ENCODE peak calls at places on chromosomes 4 and X, in four cellular contexts. N, H, C and S are unnamed samples. For H3K4me1, the result is how much of the 10 kb centered on the place peaks cover.

GRCh38 chr4:186845137-186845842 is 121.6 kb upstream of the FAT1 start:
- DNase-seq in N (peak), H (peak), C (peak), S (peak)

GRCh38 chr4:21901831-21902230 is 46.7 kb downstream of the KCNIP4 start:
- DNase-seq in N (peak), H (peak), C (no peak), S (peak)

GRCh38 chr4:110514889-110515479 is 39.0 kb downstream of the ENPEP start:
- DNase-seq in N (peak), H (peak), C (peak), S (no peak)

GRCh38 chr4:165991325-165992180 is 118.5 kb downstream of the TLL1 start:
- DNase-seq in N (no peak), H (peak), C (peak), S (peak)

GRCh38 chrX:47936224-47936939 is 67.4 kb downstream of the ZNF182 start:
- DNase-seq in N (no peak), H (peak), C (no peak), S (no peak)

GRCh38 chr4:30720656-30721352 is 635 bp downstream of the PCDH7 start:
- DNase-seq in N (peak), H (peak), C (peak), S (no peak)

GRCh38 chr4:10629394-10629793 is 55.2 kb downstream of the CLNK start:
- DNase-seq in N (no peak), H (no peak), C (no peak), S (no peak)

GRCh38 chr4:26412381-26413372 is 77.6 kb downstream of the CCKAR start:
- DNase-seq in N (no peak), H (peak), C (no peak), S (no peak)

GRCh38 chrX:17377047-17377692 is 2.2 kb downstream of the NHS start:
- DNase-seq in N (peak), H (peak), C (no peak), S (no peak)

GRCh38 chrX:11666180-11666579 is 460 bp upstream of the ARHGAP6 start:
- DNase-seq in N (no peak), H (peak), C (no peak), S (no peak)

GRCh38 chrX:10370976-10371375 is 214.2 kb downstream of the CLCN4 start:
- DNase-seq in N (no peak), H (no peak), C (no peak), S (peak)

GRCh38 chr4:152672403-152673092 is 7.2 kb downstream of the TMEM154 start:
- DNase-seq in N (no peak), H (no peak), C (no peak), S (no peak)

GRCh38 chr4:68342139-68342538 is 7.8 kb downstream of the YTHDC1 start:
- DNase-seq in N (peak), H (peak), C (peak), S (peak)

GRCh38 chrX:150587585-150588503 is 19.4 kb downstream of the MTM1 start:
- DNase-seq in N (no peak), H (peak), C (peak), S (no peak)

GRCh38 chrX:105136786-105137185 is 83.7 kb downstream of the TEX13A start:
- DNase-seq in N (no peak), H (no peak), C (no peak), S (peak)

GRCh38 chr4:10013722-10014121 is 7.6 kb downstream of the SLC2A9 start:
- DNase-seq in N (no peak), H (peak), C (peak), S (no peak)

GRCh38 chrX:65644621-65645287 is 22.7 kb upstream of the MSN start:
- DNase-seq in N (peak), H (peak), C (peak), S (peak)

GRCh38 chrX:1587161-1587560 is 4.2 kb upstream of the AKAP17A start:
- DNase-seq in N (no peak), H (no peak), C (no peak), S (no peak)

GRCh38 chrX:44784241-44784640 is 59.6 kb upstream of the DUSP21 start:
- DNase-seq in N (no peak), H (no peak), C (peak), S (peak)

GRCh38 chr4:156746111-156746510 is 225.5 kb downstream of the PDGFC start:
- DNase-seq in N (no peak), H (no peak), C (no peak), S (no peak)

GRCh38 chr4:153137168-153137567 is 67.1 kb upstream of the TRIM2 start:
- DNase-seq in N (peak), H (peak), C (peak), S (no peak)

GRCh38 chr4:36348403-36348938 is 67.1 kb downstream of the DTHD1 start:
- DNase-seq in N (no peak), H (no peak), C (no peak), S (no peak)

GRCh38 chr4:7419961-7420660 is 14.6 kb downstream of the PSAPL1 start:
- DNase-seq in N (no peak), H (no peak), C (no peak), S (no peak)

GRCh38 chrX:45619290-45619689 is 418.6 kb upstream of the DIPK2B start:
- DNase-seq in N (peak), H (no peak), C (peak), S (no peak)

GRCh38 chr4:15161439-15161838 is 159.2 kb downstream of the CPEB2 start:
- DNase-seq in N (no peak), H (no peak), C (peak), S (no peak)

GRCh38 chr4:120080533-120080932 is 13.9 kb upstream of the MAD2L1 start:
- DNase-seq in N (no peak), H (no peak), C (no peak), S (no peak)

GRCh38 chrX:20547649-20548051 is 280.9 kb upstream of the RPS6KA3 start:
- DNase-seq in N (peak), H (peak), C (peak), S (peak)

GRCh38 chrX:154135458-154136229 is 8.4 kb upstream of the OPN1LW start:
- DNase-seq in N (no peak), H (no peak), C (no peak), S (no peak)

GRCh38 chr4:182745268-182745667 is 171.9 kb downstream of the DCTD start:
- DNase-seq in N (no peak), H (no peak), C (peak), S (peak)

GRCh38 chr4:138461065-138461464 is 218.9 kb upstream of the SLC7A11 start:
- DNase-seq in N (no peak), H (no peak), C (no peak), S (no peak)

GRCh38 chr4:146340798-146341197 is 126.5 kb downstream of the REELD1 start:
- DNase-seq in N (peak), H (peak), C (peak), S (no peak)

GRCh38 chrX:118347131-118347530 is 1.2 kb downstream of the WDR44 start:
- DNase-seq in N (peak), H (peak), C (no peak), S (no peak)

GRCh38 chrX:107731831-107732502 is 43.6 kb downstream of the TSC22D3 start:
- DNase-seq in N (peak), H (peak), C (no peak), S (no peak)

GRCh38 chr4:1711055-1711905 is 839 bp downstream of the SLBP start:
- DNase-seq in N (peak), H (peak), C (peak), S (peak)

GRCh38 chr4:133146574-133147198 is 2.4 kb upstream of the PCDH10 start:
- DNase-seq in N (peak), H (peak), C (peak), S (peak)

GRCh38 chr4:5742388-5742787 is 31.4 kb downstream of the EVC start:
- DNase-seq in N (no peak), H (no peak), C (no peak), S (no peak)

GRCh38 chr4:2932561-2932950 is 30.6 kb downstream of the NOP14 start:
- DNase-seq in N (no peak), H (no peak), C (no peak), S (no peak)
- H3K4me1 ChIP-seq in N (under half), H (under half), C (under half), S (under half)

GRCh38 chr4:47510506-47511143 is 25.6 kb downstream of the ATP10D start:
- DNase-seq in N (peak), H (peak), C (no peak), S (no peak)
- TF ChIP-seq CTCF in N (peak), H (no peak), C (no peak), S (peak)

GRCh38 chr4:102483120-102483519 is 18.0 kb upstream of the NFKB1 start:
- DNase-seq in N (no peak), H (no peak), C (no peak), S (no peak)
- H3K4me1 ChIP-seq in N (under half), H (under half), C (under half), S (under half)

DNA sequence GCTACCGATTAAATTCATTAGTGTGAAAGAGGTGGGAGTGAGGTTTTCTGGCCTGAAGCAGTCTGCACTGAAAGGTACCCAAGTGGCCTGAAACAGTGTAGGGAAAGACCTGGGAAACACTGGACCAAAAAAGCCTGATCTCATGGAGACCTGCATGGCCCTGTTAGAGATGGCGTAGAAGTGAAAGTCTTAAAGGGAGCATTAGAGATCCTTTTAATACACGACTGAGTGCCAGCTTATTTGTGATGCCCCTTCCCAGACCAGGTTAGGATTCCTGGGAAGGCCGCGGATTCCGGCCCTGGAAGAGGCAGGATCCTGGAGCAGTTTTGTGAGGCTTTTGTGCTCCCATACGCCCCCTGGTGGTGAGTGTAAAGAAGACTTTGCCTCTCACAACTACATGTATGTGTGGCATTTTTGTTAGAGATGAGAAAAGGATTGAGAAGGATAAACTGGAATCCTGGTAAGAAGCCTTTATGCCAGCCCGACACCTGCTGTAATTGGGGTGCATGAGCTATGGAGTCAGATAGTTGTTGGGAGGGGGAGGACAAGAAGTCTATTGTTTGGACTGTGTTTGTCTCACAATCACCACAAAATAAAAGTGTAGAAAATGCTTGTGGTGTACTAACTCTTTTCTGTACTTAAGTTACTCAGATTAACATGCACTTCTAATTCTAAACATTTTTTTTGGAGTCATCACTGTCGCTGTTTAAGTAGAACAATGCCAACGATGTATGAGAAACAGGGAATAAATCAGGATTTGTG is 54.0 kb downstream of the JADE1 start:
- DNase-seq in N (peak), H (peak), C (peak), S (peak)
- TF ChIP-seq CTCF in N (peak), H (peak), C (peak), S (peak)

GRCh38 chr4:89300490-89300889 is 7.1 kb downstream of the GPRIN3 start:
- DNase-seq in N (no peak), H (no peak), C (no peak), S (no peak)
- H3K4me1 ChIP-seq in N (under half), H (under half), C (under half), S (under half)

GRCh38 chrX:114717921-114718320 is 134.0 kb downstream of the HTR2C start:
- DNase-seq in N (no peak), H (no peak), C (peak), S (no peak)
- TF ChIP-seq CTCF in N (no peak), H (no peak), C (peak), S (peak)

GRCh38 chr4:113943085-113943484 is 36.4 kb downstream of the ARSJ start:
- DNase-seq in N (no peak), H (no peak), C (no peak), S (no peak)
- H3K4me1 ChIP-seq in N (under half), H (under half), C (under half), S (under half)

GRCh38 chrX:30248854-30249253 is 1.9 kb downstream of the MAGEB1 start:
- DNase-seq in N (no peak), H (no peak), C (no peak), S (no peak)

GRCh38 chrX:30241724-30242415 is at the start of gene MAGEB4:
- DNase-seq in N (no peak), H (no peak), C (no peak), S (no peak)

DNA sequence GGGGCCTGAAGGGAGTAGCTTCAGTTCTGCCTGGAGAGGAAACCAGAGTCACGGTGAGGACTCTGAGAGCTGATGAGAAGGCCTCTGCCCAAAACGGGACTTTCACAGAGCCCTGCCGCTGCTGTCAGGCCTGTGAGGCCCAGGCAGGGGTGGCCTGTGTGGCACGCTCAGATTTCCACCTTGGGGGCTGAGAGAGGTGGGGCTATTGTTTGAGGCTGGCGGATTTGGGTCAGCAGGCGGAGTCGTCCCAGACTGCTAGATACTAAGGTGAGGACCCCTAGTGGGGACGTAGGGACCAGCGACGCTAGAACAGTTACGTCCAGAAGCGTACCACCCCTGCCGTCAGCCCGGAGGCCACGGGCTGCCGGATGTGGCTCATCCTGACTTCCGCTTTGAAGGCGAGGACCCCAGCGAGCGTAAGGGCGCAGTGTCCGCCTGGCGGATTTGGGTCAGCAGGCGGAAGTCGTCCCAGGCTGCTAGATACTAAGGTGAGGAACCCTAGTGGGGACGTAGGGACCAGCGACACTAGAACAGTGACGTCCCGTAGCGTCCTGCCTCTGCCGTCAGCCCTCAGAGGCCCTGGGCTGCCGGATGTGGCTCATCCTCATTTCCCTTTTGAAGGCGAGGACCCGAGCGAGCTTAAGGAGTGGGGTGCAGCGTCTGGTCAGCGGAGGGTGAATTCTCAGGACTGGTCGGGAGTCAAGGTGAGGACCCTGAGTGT is at the start of gene MAGEB1:
- DNase-seq in N (no peak), H (no peak), C (peak), S (no peak)
- TF ChIP-seq CTCF in N (no peak), H (no peak), C (peak), S (no peak)

DNA sequence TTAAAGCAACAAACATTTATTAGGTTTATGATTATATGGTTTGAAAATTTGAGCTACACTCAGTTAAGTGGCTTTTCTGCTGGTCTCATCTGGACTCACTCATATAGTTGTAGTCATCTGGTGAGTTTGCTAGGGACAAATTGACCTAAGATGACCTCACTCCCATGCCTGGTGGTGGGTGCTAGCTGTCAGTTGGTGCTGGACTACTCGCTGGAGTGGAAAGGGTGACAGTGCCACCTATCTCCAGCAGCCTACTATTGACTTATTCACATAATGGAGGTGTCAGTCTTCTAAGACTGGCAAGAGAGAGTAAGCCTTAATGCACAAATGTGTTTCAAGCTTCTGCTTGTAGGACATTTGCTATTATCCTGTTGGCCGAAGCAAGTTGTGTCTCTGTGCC is 88.2 kb downstream of the TASL start:
- DNase-seq in N (no peak), H (no peak), C (peak), S (no peak)
- H3K4me1 ChIP-seq in N (under half), H (under half), C (under half), S (under half)

GRCh38 chr4:33649015-33649414 is 2595.3 kb downstream of the ARAP2 start:
- DNase-seq in N (peak), H (peak), C (peak), S (peak)
- TF ChIP-seq CTCF in N (peak), H (peak), C (peak), S (peak)